ENCODE peak calls at places on chromosome 11, in six cellular contexts. Y is sigmoid colon; V is transverse colon; U is CD8-positive, alpha-beta memory T cell; T is K562; F is adrenal gland. A is an unnamed sample. For H3K27me3 and H3K4me1, the result is how much of the 10 kb centered on the place peaks cover.

GRCh38 chr11:65911682-65912568 is 6.9 kb downstream of the C11orf68 start:
- DNase-seq in Y (peak), U (no peak), F (peak), V (peak), T (peak), A (no peak)

GRCh38 chr11:69598147-69598546 is 42.8 kb upstream of the CCND1 start:
- DNase-seq in U (no peak), Y (no peak), V (no peak), T (no peak), F (no peak), A (no peak)

GRCh38 chr11:92979176-92979575 is 9.7 kb downstream of the MTNR1B start:
- DNase-seq in F (no peak), V (no peak), Y (no peak), U (no peak), T (peak), A (no peak)

GRCh38 chr11:28657378-28658030 is 549.3 kb downstream of the METTL15 start:
- DNase-seq in V (no peak), F (no peak), T (no peak), Y (no peak), U (no peak), A (no peak)

GRCh38 chr11:41486436-41486835 is 27.0 kb upstream of the LRRC4C start:
- DNase-seq in F (no peak), Y (no peak), U (no peak), V (no peak), T (no peak), A (no peak)

GRCh38 chr11:31493235-31493634 is 16.2 kb downstream of the IMMP1L start:
- DNase-seq in V (no peak), F (no peak), T (no peak), U (no peak), Y (no peak), A (no peak)

GRCh38 chr11:78922886-78923625 is 348.4 kb upstream of the NARS2 start:
- DNase-seq in V (no peak), F (no peak), Y (no peak), T (no peak), U (no peak), A (no peak)

GRCh38 chr11:71477637-71478011 is 24.6 kb downstream of the NADSYN1 start:
- DNase-seq in Y (no peak), V (no peak), U (no peak), F (no peak), T (no peak), A (no peak)

GRCh38 chr11:45556851-45557707 is 108.3 kb downstream of the CHST1 start:
- DNase-seq in Y (no peak), T (peak), V (no peak), F (no peak), U (no peak), A (no peak)

GRCh38 chr11:12177739-12178338 is 67.4 kb downstream of the MICAL2 start:
- DNase-seq in V (no peak), Y (no peak), F (no peak), T (no peak), U (no peak), A (no peak)

GRCh38 chr11:72430743-72431570 is 3.4 kb downstream of the CLPB start:
- DNase-seq in U (no peak), F (peak), V (no peak), Y (no peak), T (peak), A (peak)

GRCh38 chr11:111320728-111321568 is 22.6 kb downstream of the POU2AF3 start:
- DNase-seq in U (no peak), V (no peak), Y (no peak), F (no peak), T (no peak), A (no peak)

DNA sequence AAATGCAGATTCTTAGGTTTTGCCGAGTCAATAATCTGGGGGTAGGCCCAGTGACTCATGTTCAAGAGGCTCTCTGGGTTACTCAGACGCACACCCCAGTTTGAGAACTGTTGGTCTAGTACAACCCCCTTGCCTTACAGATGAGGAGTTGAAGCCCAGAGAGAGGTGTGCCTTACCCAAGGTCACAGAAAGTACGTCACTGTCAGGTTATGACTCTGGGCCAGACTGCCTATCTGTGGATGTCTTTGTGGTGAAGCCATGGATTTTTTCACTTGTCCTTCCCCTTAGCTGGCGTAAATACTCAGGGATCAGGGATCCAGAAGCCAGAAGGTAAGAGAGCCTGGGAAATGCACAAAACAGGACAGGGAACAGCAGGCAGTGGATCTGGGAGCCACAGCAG is 25.2 kb upstream of the NECTIN1 start:
- DNase-seq in Y (no peak), U (no peak), T (no peak), V (no peak), F (no peak), A (no peak)
- H3K27ac ChIP-seq in Y (no peak), U (no peak), T (no peak), V (no peak), F (no peak), A (no peak)

GRCh38 chr11:35654711-35655110 is 7.9 kb upstream of the TRIM44 start:
- DNase-seq in V (no peak), F (no peak), Y (no peak), T (no peak), U (no peak), A (no peak)
- H3K27me3 ChIP-seq in V (under half), F (under half), Y (under half), T (under half), U (under half), A (under half)

DNA sequence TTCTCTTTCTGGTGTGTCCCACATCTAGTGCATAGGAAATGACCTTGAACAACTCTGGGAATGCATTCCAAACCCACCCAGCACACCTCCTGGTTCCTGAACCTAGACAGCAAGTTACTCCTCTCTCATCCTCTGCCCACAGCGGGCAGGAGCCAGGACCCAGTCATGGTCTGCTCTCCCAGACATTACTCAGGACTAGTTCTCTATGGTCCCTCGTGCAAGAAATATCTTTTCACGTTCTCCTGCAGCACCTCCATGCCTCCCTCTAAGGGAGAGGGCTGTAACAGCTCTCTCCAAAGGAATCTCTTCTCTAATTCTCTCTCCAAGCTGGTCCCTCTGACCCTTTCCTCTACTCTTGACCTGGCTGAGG is 57.9 kb upstream of the PRSS23 start:
- DNase-seq in U (no peak), Y (no peak), T (no peak), F (no peak), V (no peak), A (no peak)
- H3K4me1 ChIP-seq in U (under half), Y (half or more), T (under half), F (half or more), V (under half), A (under half)

GRCh38 chr11:96162816-96163499 is 180.0 kb downstream of the MAML2 start:
- DNase-seq in U (no peak), Y (peak), T (no peak), F (peak), V (no peak), A (no peak)

GRCh38 chr11:96167787-96168186 is 175.2 kb downstream of the MAML2 start:
- DNase-seq in V (no peak), F (no peak), U (no peak), Y (no peak), T (no peak), A (no peak)

GRCh38 chr11:96169250-96169649 is 173.7 kb downstream of the MAML2 start:
- DNase-seq in V (no peak), T (no peak), Y (no peak), F (no peak), U (no peak), A (no peak)

GRCh38 chr11:96168623-96169022 is 174.4 kb downstream of the MAML2 start:
- DNase-seq in V (no peak), U (no peak), Y (peak), F (peak), T (no peak), A (no peak)

DNA sequence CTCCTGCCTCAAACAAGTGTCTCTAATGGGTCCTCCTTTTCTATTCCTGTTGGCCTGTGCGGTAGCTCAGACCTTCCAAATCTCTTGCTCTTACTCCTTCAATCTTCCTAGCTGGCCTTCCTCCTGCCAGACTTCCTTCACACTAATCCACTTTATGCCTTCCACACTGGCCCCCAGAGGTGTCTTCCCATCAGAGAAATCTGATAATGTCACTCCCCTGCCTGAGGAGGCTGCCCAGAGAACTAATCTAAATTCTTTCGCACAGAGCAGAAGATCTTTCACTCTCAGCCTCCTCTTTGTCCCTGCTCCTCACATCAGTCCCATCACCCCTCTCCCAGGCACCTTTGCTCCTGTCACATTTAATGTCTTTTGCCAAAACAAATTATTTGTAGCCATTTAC is 175.8 kb downstream of the MAML2 start:
- DNase-seq in F (no peak), V (no peak), Y (no peak), U (no peak), T (no peak), A (no peak)
- H3K27ac ChIP-seq in F (no peak), V (no peak), Y (no peak), U (no peak), T (no peak), A (no peak)

DNA sequence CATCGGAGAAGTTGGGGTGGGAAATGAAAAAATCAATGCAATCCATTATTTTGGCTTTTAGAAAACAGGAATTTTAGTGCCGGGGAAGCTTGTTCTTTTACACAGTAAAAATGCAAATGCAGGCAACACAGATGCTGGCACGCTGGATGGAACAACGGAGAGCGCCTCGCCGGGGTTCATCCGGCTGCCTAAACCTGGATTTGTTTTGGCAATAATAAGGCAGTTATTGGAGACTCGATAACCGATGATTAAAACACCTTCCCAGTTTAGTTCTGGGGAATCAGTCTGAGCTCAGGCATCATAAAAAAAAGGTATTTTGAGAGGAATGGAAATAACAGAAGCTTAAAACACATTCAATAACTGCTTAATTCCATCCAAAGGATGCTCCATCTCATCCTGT is 2.9 kb downstream of the DSCAML1 start:
- DNase-seq in U (no peak), T (no peak), Y (no peak), F (no peak), V (no peak), A (no peak)
- H3K27me3 ChIP-seq in U (under half), T (under half), Y (under half), F (under half), V (half or more), A (under half)

GRCh38 chr11:64881476-64881875 is 3.1 kb upstream of the EHD1 start:
- DNase-seq in F (no peak), T (no peak), V (no peak), Y (no peak), U (no peak), A (no peak)
- H3K4me1 ChIP-seq in F (under half), T (half or more), V (under half), Y (under half), U (under half), A (under half)

GRCh38 chr11:536841-537621 is at the start of gene LRRC56:
- DNase-seq in T (peak), V (peak), U (peak), Y (peak), F (peak), A (peak)

GRCh38 chr11:534197-534591 is 1.2 kb downstream of the HRAS start:
- DNase-seq in T (no peak), U (no peak), F (no peak), Y (no peak), V (no peak), A (no peak)

GRCh38 chr11:537622-538430 is 499 bp downstream of the LRRC56 start:
- DNase-seq in T (no peak), Y (peak), F (no peak), U (no peak), V (no peak), A (no peak)

GRCh38 chr11:534592-535518 is 521 bp downstream of the HRAS start:
- DNase-seq in U (peak), V (no peak), F (no peak), T (no peak), Y (no peak), A (no peak)

GRCh38 chr11:535519-536454 is at the start of gene HRAS:
- DNase-seq in Y (peak), V (peak), F (peak), T (peak), U (peak), A (peak)
- H3K27ac ChIP-seq in Y (peak), V (peak), F (no peak), T (peak), U (peak), A (peak)